ENCODE peak calls at places on chromosomes 11 and 22, in ten cellular contexts. Y is adipocyte; N is fibroblast of villous mesenchyme; W is mammary epithelial cell; I is lung; H is NCI-H1417; G is MV-4-11; V is stimulated activated CD4-positive, alpha-beta T cell treated with anti-CD3 and anti-CD28 coated beads, Interleukin-2, amount 100 ng/mL, for 48 hours; O is lung microvascular endothelial cell; M is T-helper 1 cell. B is an unnamed sample.

GRCh38 chr22:31870890-31871289 is 73.4 kb upstream of the YWHAH start:
- DNase-seq in Y (peak), N (peak), W (peak), I (no peak), H (peak), G (peak), V (no peak), O (peak), M (no peak), B (no peak)

GRCh38 chr11:12330491-12331231 is 46.7 kb upstream of the PARVA start:
- DNase-seq in Y (peak), N (peak), W (peak), I (no peak), H (peak), G (no peak), V (no peak), O (no peak), M (no peak), B (no peak)

GRCh38 chr11:128279861-128280260 is 307.5 kb downstream of the ETS1 start:
- DNase-seq in Y (peak), N (peak), W (peak), I (no peak), H (no peak), G (no peak), V (no peak), O (no peak), M (no peak), B (no peak)

GRCh38 chr11:35235944-35236666 is 97.1 kb downstream of the CD44 start:
- DNase-seq in Y (no peak), N (no peak), W (peak), I (no peak), H (no peak), G (no peak), V (peak), O (peak), M (peak), B (no peak)

GRCh38 chr11:96311120-96311568 is 31.9 kb downstream of the MAML2 start:
- DNase-seq in Y (peak), N (peak), W (peak), I (no peak), H (no peak), G (no peak), V (no peak), O (peak), M (no peak), B (no peak)

GRCh38 chr22:19442166-19442565 is 5.3 kb downstream of the C22orf39 start:
- DNase-seq in Y (no peak), N (peak), W (no peak), I (no peak), H (no peak), G (peak), V (no peak), O (no peak), M (no peak), B (no peak)

GRCh38 chr11:47143322-47143721 is 33.4 kb downstream of the ARFGAP2 start:
- DNase-seq in Y (peak), N (peak), W (peak), I (no peak), H (peak), G (no peak), V (no peak), O (peak), M (no peak), B (peak)

GRCh38 chr11:26194871-26195270 is 137.1 kb upstream of the ANO3 start:
- DNase-seq in Y (no peak), N (no peak), W (no peak), I (no peak), H (no peak), G (no peak), V (no peak), O (no peak), M (no peak), B (no peak)

GRCh38 chr22:28299760-28300159 is 379.9 kb downstream of the TTC28 start:
- DNase-seq in Y (no peak), N (peak), W (no peak), I (no peak), H (no peak), G (no peak), V (no peak), O (no peak), M (no peak), B (no peak)

GRCh38 chr11:12817681-12818332 is 143.6 kb downstream of the TEAD1 start:
- DNase-seq in Y (no peak), N (no peak), W (peak), I (no peak), H (no peak), G (no peak), V (no peak), O (no peak), M (no peak), B (no peak)

GRCh38 chr11:134661660-134662059 is 249.6 kb upstream of the B3GAT1 start:
- DNase-seq in Y (no peak), N (no peak), W (no peak), I (peak), H (no peak), G (no peak), V (no peak), O (no peak), M (no peak), B (no peak)

GRCh38 chr22:19497245-19497644 is 17.5 kb downstream of the CDC45 start:
- DNase-seq in Y (peak), N (peak), W (peak), I (no peak), H (peak), G (no peak), V (no peak), O (peak), M (no peak), B (no peak)

GRCh38 chr11:16347928-16348685 is 8.2 kb downstream of the SOX6 start:
- DNase-seq in Y (peak), N (no peak), W (peak), I (no peak), H (peak), G (no peak), V (no peak), O (no peak), M (no peak), B (no peak)

GRCh38 chr11:122071680-122072321 is 44.2 kb downstream of the BLID start:
- DNase-seq in Y (no peak), N (no peak), W (no peak), I (no peak), H (no peak), G (no peak), V (no peak), O (no peak), M (no peak), B (no peak)

GRCh38 chr11:92082652-92083051 is 142.0 kb upstream of the FAT3 start:
- DNase-seq in Y (no peak), N (no peak), W (no peak), I (no peak), H (no peak), G (no peak), V (no peak), O (no peak), M (no peak), B (no peak)

GRCh38 chr22:17314472-17314871 is 54.8 kb upstream of the CECR2 start:
- DNase-seq in Y (no peak), N (no peak), W (no peak), I (peak), H (peak), G (no peak), V (no peak), O (no peak), M (no peak), B (no peak)

GRCh38 chr11:75499423-75500305 is 26.1 kb downstream of the GDPD5 start:
- DNase-seq in Y (peak), N (peak), W (peak), I (peak), H (no peak), G (no peak), V (no peak), O (peak), M (no peak), B (no peak)

GRCh38 chr11:3956038-3956437 is 100.6 kb downstream of the STIM1 start:
- DNase-seq in Y (no peak), N (no peak), W (no peak), I (no peak), H (no peak), G (no peak), V (no peak), O (no peak), M (no peak), B (no peak)

GRCh38 chr11:71244116-71244815 is 8.1 kb downstream of the SHANK2 start:
- DNase-seq in Y (peak), N (peak), W (no peak), I (no peak), H (no peak), G (no peak), V (no peak), O (no peak), M (no peak), B (no peak)

GRCh38 chr11:68584097-68584496 is 100.2 kb upstream of the GAL start:
- DNase-seq in Y (peak), N (no peak), W (peak), I (peak), H (peak), G (peak), V (peak), O (peak), M (peak), B (no peak)

GRCh38 chr11:94111660-94112059 is 17.0 kb upstream of the PANX1 start:
- DNase-seq in Y (no peak), N (no peak), W (peak), I (no peak), H (no peak), G (no peak), V (no peak), O (no peak), M (no peak), B (no peak)

GRCh38 chr11:86427441-86427840 is 52.8 kb downstream of the CCDC81 start:
- DNase-seq in Y (no peak), N (no peak), W (no peak), I (no peak), H (no peak), G (no peak), V (no peak), O (no peak), M (no peak), B (no peak)

GRCh38 chr22:16955678-16956210 is 52.3 kb downstream of the GAB4 start:
- DNase-seq in Y (no peak), N (no peak), W (no peak), I (no peak), H (peak), G (no peak), V (no peak), O (no peak), M (no peak), B (no peak)

GRCh38 chr11:8066911-8067455 is 14.0 kb upstream of the TUB start:
- DNase-seq in Y (no peak), N (peak), W (no peak), I (no peak), H (no peak), G (no peak), V (no peak), O (no peak), M (no peak), B (no peak)

GRCh38 chr11:78961938-78962701 is 387.5 kb upstream of the NARS2 start:
- DNase-seq in Y (no peak), N (no peak), W (no peak), I (no peak), H (peak), G (no peak), V (no peak), O (peak), M (no peak), B (no peak)

GRCh38 chr11:78244546-78245315 is 56.0 kb downstream of the USP35 start:
- DNase-seq in Y (no peak), N (peak), W (no peak), I (no peak), H (no peak), G (peak), V (no peak), O (peak), M (no peak), B (no peak)

GRCh38 chr11:9574556-9574805 is 1.0 kb downstream of the WEE1 start:
- DNase-seq in Y (no peak), N (peak), W (no peak), I (no peak), H (no peak), G (no peak), V (peak), O (no peak), M (no peak), B (no peak)

GRCh38 chr22:25448435-25449051 is 115.9 kb upstream of the GRK3 start:
- DNase-seq in Y (peak), N (peak), W (peak), I (no peak), H (peak), G (no peak), V (no peak), O (peak), M (no peak), B (no peak)

GRCh38 chr11:10908215-10908990 is 50.5 kb upstream of the ZBED5 start:
- DNase-seq in Y (peak), N (peak), W (peak), I (no peak), H (no peak), G (no peak), V (no peak), O (peak), M (no peak), B (no peak)

GRCh38 chr11:19437760-19438159 is 197.0 kb upstream of the E2F8 start:
- DNase-seq in Y (peak), N (peak), W (peak), I (no peak), H (no peak), G (no peak), V (no peak), O (peak), M (no peak), B (no peak)

GRCh38 chr11:111604392-111605009 is 2.3 kb downstream of the SIK2 start:
- DNase-seq in Y (peak), N (peak), W (peak), I (no peak), H (peak), G (peak), V (no peak), O (peak), M (peak), B (peak)

GRCh38 chr22:19004471-19004870 is 68.4 kb upstream of the PRODH start:
- DNase-seq in Y (no peak), N (no peak), W (no peak), I (no peak), H (no peak), G (no peak), V (no peak), O (no peak), M (no peak), B (no peak)

GRCh38 chr11:69899957-69900821 is 81.0 kb upstream of the FGF3 start:
- DNase-seq in Y (no peak), N (no peak), W (no peak), I (no peak), H (no peak), G (peak), V (no peak), O (peak), M (no peak), B (no peak)

GRCh38 chr11:43691332-43691731 is 10.8 kb downstream of the HSD17B12 start:
- DNase-seq in Y (no peak), N (no peak), W (no peak), I (no peak), H (no peak), G (peak), V (no peak), O (no peak), M (no peak), B (no peak)

GRCh38 chr11:80562726-80563125 is 1121.9 kb upstream of the TENM4 start:
- DNase-seq in Y (no peak), N (no peak), W (no peak), I (no peak), H (no peak), G (no peak), V (no peak), O (no peak), M (no peak), B (no peak)

GRCh38 chr11:71153005-71153395 is 99.4 kb downstream of the SHANK2 start:
- DNase-seq in Y (peak), N (peak), W (peak), I (no peak), H (peak), G (no peak), V (no peak), O (no peak), M (no peak), B (no peak)

GRCh38 chr11:19651654-19652053 is 61.0 kb upstream of the NAV2 start:
- DNase-seq in Y (no peak), N (no peak), W (no peak), I (no peak), H (no peak), G (no peak), V (no peak), O (no peak), M (no peak), B (no peak)

GRCh38 chr11:37107415-37107814 is 509.4 kb upstream of the RAG2 start:
- DNase-seq in Y (peak), N (no peak), W (no peak), I (no peak), H (no peak), G (no peak), V (no peak), O (no peak), M (no peak), B (no peak)

GRCh38 chr22:21615731-21616130 is 14.1 kb downstream of the YDJC start:
- DNase-seq in Y (no peak), N (no peak), W (no peak), I (no peak), H (no peak), G (no peak), V (no peak), O (no peak), M (no peak), B (no peak)

GRCh38 chr11:112523477-112523876 is 262.8 kb upstream of the PLET1 start:
- DNase-seq in Y (peak), N (no peak), W (peak), I (no peak), H (peak), G (no peak), V (no peak), O (no peak), M (no peak), B (no peak)

B was measured in brain pericyte.